ENCODE peak calls at places on chromosomes 13 and 19, in five cellular contexts. H is fibroblast of mammary gland; N is CD8-positive, alpha-beta T cell; Y is right cardiac atrium; D is astrocyte. U is an unnamed sample.

GRCh38 chr13:45295536-45295935 is 45.4 kb downstream of the TPT1 start:
- DNase-seq in H (peak), N (no peak), Y (no peak), D (no peak), U (no peak)

GRCh38 chr13:90055121-90055520 is 1292.4 kb upstream of the MIR17HG start:
- DNase-seq in H (peak), N (no peak), Y (no peak), D (peak), U (no peak)

GRCh38 chr13:73076013-73076412 is 17.2 kb downstream of the KLF5 start:
- DNase-seq in H (no peak), N (no peak), Y (no peak), D (no peak), U (no peak)

GRCh38 chr19:33595783-33596182 is 26.0 kb upstream of the CHST8 start:
- DNase-seq in H (no peak), N (no peak), Y (no peak), D (no peak), U (no peak)

GRCh38 chr13:99977334-99977911 is 4.2 kb upstream of the ZIC2 start:
- DNase-seq in H (no peak), N (no peak), Y (no peak), D (no peak), U (no peak)

GRCh38 chr19:56222901-56223300 is 20.8 kb downstream of the ZSCAN5C start:
- DNase-seq in H (no peak), N (no peak), Y (no peak), D (no peak), U (no peak)

GRCh38 chr13:76014618-76015315 is 378.6 kb downstream of the LMO7 start:
- DNase-seq in H (peak), N (no peak), Y (no peak), D (peak), U (peak)

GRCh38 chr13:111328803-111329410 is 8.5 kb downstream of the TEX29 start:
- DNase-seq in H (no peak), N (no peak), Y (peak), D (no peak), U (no peak)

GRCh38 chr19:16033721-16034120 is 42.6 kb upstream of the TPM4 start:
- DNase-seq in H (no peak), N (no peak), Y (no peak), D (no peak), U (no peak)

GRCh38 chr13:113151745-113152707 is 6.4 kb upstream of the PROZ start:
- DNase-seq in H (peak), N (no peak), Y (peak), D (peak), U (peak)

GRCh38 chr19:373391-374182 is 29.0 kb upstream of the MIER2 start:
- DNase-seq in H (no peak), N (no peak), Y (no peak), D (no peak), U (no peak)

GRCh38 chr13:43368003-43368402 is 344.6 kb downstream of the DNAJC15 start:
- DNase-seq in H (peak), N (no peak), Y (no peak), D (no peak), U (peak)

GRCh38 chr13:20998649-20999415 is 62.6 kb downstream of the LATS2 start:
- DNase-seq in H (no peak), N (no peak), Y (peak), D (no peak), U (no peak)

GRCh38 chr13:43785166-43785680 is 1.5 kb downstream of the ENOX1 start:
- DNase-seq in H (no peak), N (no peak), Y (no peak), D (no peak), U (no peak)

GRCh38 chr13:46679369-46680180 is 117.4 kb downstream of the ESD start:
- DNase-seq in H (peak), N (peak), Y (no peak), D (no peak), U (peak)

GRCh38 chr13:107209811-107210210 is 641.9 kb upstream of the ARGLU1 start:
- DNase-seq in H (peak), N (no peak), Y (no peak), D (peak), U (peak)

GRCh38 chr19:12484011-12484370 is 625 bp downstream of the ZNF709 start:
- DNase-seq in H (no peak), N (no peak), Y (no peak), D (no peak), U (no peak)

GRCh38 chr19:342801-343421 is 1.7 kb downstream of the MIER2 start:
- DNase-seq in H (peak), N (no peak), Y (peak), D (peak), U (peak)

GRCh38 chr13:37392389-37392788 is 206.2 kb downstream of the POSTN start:
- DNase-seq in H (no peak), N (no peak), Y (no peak), D (no peak), U (no peak)

GRCh38 chr13:41833851-41834250 is 127.1 kb downstream of the VWA8 start:
- DNase-seq in H (peak), N (no peak), Y (no peak), D (no peak), U (no peak)

GRCh38 chr13:108572782-108573211 is 56.6 kb upstream of the MYO16 start:
- DNase-seq in H (peak), N (no peak), Y (no peak), D (no peak), U (no peak)

GRCh38 chr13:58999851-59000250 is 1163.9 kb downstream of the DIAPH3 start:
- DNase-seq in H (no peak), N (no peak), Y (no peak), D (peak), U (no peak)

GRCh38 chr19:52992109-52993004 is 21.4 kb upstream of the ERVV-1 start:
- DNase-seq in H (no peak), N (no peak), Y (peak), D (no peak), U (no peak)

GRCh38 chr13:90233933-90234672 is 1113.4 kb upstream of the MIR17HG start:
- DNase-seq in H (peak), N (no peak), Y (no peak), D (no peak), U (peak)

GRCh38 chr13:20006206-20006605 is 47.7 kb downstream of the ZMYM2 start:
- DNase-seq in H (peak), N (no peak), Y (no peak), D (peak), U (no peak)

GRCh38 chr19:35846038-35846668 is 6.2 kb downstream of the NPHS1 start:
- DNase-seq in H (no peak), N (no peak), Y (peak), D (no peak), U (no peak)

GRCh38 chr13:40377783-40378182 is 288.7 kb downstream of the FOXO1 start:
- DNase-seq in H (peak), N (no peak), Y (no peak), D (peak), U (peak)

GRCh38 chr19:47473336-47473735 is 1.6 kb upstream of the SLC8A2 start:
- DNase-seq in H (no peak), N (no peak), Y (no peak), D (no peak), U (no peak)

GRCh38 chr19:47470447-47471195 is 1.1 kb downstream of the SLC8A2 start:
- DNase-seq in H (no peak), N (no peak), Y (no peak), D (no peak), U (no peak)

GRCh38 chr19:47469719-47470118 is 2.0 kb downstream of the SLC8A2 start:
- DNase-seq in H (no peak), N (no peak), Y (no peak), D (no peak), U (no peak)

GRCh38 chr19:47471381-47471732 is 336 bp downstream of the SLC8A2 start:
- DNase-seq in H (no peak), N (no peak), Y (no peak), D (no peak), U (no peak)

GRCh38 chr19:47471733-47472457 is at the start of gene SLC8A2:
- DNase-seq in H (peak), N (peak), Y (peak), D (peak), U (peak)
- H3K4me3 ChIP-seq in H (no peak), N (no peak), Y (no peak), D (no peak), U (no peak)

GRCh38 chr19:44812142-44812718 is 3.3 kb downstream of the BCAM start:
- DNase-seq in H (no peak), N (no peak), Y (no peak), D (no peak), U (no peak)

GRCh38 chr19:44813331-44814131 is 4.6 kb downstream of the BCAM start:
- DNase-seq in H (no peak), N (no peak), Y (no peak), D (no peak), U (no peak)

GRCh38 chr19:44809856-44810554 is 1.1 kb downstream of the BCAM start:
- DNase-seq in H (no peak), N (no peak), Y (no peak), D (no peak), U (no peak)

GRCh38 chr19:44808463-44809371 is at the start of gene BCAM:
- DNase-seq in H (peak), N (no peak), Y (peak), D (peak), U (peak)

GRCh38 chr19:44810555-44811447 is 1.9 kb downstream of the BCAM start:
- DNase-seq in H (no peak), N (no peak), Y (peak), D (no peak), U (no peak)
- H3K4me3 ChIP-seq in H (no peak), N (no peak), Y (peak), D (no peak), U (no peak)

DNA sequence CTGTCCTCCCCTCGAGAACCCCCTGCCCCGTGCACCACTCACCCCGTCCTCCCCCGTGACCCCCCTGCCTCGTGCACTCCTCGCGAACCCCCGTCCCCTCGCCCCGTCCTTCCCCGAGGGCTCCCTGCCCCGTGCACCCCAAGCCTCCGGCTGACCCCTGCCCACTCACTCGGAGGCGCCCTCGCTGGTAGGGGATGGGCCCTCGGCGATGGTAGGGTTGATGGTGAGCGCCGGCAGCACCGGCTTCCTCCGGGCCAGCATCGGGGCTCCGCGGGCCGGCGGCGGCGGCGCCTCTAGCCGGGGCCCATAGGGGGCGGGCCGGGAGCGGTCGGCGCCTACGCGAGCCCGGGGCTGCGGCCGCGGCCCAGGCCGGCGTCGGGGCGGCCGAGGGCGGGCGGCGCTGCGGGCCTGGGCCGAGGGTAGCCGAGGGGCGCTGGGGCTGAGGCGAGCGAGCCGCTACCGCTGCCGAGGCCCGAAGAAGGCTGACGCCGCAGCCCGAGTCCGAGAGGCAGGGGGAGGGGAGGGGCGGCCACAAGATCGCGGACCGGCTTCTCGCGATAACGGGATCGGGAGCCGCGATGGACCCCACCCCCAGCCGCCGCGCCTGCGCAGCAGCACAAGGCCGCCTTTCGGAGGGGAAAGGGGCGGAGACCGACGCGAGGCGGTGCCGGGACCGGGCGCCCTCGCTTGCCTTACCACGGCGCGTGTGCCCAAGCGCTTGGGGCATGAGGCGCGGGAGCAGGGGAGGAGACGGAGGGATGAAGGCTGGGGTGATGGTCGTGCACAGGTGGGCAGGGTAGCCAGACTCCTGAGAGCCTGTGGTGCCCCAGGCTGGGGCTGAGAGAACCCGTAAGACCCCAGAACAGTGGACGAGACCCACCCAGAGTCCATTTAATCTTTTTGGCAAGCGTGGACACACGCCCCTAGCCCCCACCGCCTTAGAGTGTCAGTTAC is at the start of gene MAP2K2:
- DNase-seq in H (peak), N (peak), Y (peak), D (peak), U (peak)
- H3K4me3 ChIP-seq in H (peak), N (peak), Y (peak), D (peak), U (peak)

GRCh38 chr19:19109601-19110000 is 28.7 kb downstream of the TMEM161A start:
- DNase-seq in H (peak), N (no peak), Y (no peak), D (no peak), U (no peak)

GRCh38 chr19:19111138-19111835 is 27.0 kb downstream of the TMEM161A start:
- DNase-seq in H (no peak), N (no peak), Y (no peak), D (no peak), U (no peak)

GRCh38 chr19:19113040-19113541 is 25.2 kb downstream of the TMEM161A start:
- DNase-seq in H (peak), N (no peak), Y (no peak), D (no peak), U (no peak)

GRCh38 chr19:19111967-19112580 is 26.2 kb downstream of the TMEM161A start:
- DNase-seq in H (no peak), N (no peak), Y (peak), D (no peak), U (no peak)

DNA sequence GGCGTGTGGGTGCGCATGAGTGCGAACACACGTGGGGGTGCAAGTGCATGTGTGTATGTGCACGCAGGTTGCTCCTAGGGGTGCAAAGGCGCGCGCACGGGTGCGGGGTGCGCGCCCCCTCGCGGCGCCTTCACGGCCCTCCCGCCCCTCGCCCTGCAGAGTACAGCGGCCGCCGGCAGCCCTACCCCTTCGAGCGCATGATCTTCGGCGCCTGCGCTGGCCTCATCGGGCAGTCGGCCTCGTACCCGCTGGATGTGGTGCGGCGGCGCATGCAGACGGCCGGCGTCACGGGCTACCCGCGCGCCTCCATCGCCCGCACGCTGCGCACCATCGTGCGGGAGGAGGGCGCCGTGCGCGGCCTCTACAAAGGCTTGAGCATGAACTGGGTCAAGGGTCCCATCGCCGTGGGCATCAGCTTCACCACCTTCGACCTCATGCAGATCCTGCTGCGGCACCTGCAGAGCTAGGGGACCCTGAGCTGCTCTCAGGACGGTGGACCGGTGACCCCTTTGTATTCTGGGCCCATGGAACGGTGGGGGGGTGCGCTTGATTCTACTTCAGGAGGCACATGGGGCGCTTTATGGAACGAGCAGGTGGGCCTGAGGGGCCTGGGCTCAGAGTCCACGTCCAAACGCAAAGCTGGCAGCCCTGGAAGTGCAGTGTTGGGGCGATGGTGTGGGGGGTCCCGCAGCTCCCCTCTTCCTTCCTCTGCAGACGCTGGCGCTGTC is 27.7 kb downstream of the TMEM161A start:
- DNase-seq in H (no peak), N (no peak), Y (peak), D (no peak), U (no peak)
- H3K4me3 ChIP-seq in H (no peak), N (no peak), Y (no peak), D (no peak), U (no peak)

DNA sequence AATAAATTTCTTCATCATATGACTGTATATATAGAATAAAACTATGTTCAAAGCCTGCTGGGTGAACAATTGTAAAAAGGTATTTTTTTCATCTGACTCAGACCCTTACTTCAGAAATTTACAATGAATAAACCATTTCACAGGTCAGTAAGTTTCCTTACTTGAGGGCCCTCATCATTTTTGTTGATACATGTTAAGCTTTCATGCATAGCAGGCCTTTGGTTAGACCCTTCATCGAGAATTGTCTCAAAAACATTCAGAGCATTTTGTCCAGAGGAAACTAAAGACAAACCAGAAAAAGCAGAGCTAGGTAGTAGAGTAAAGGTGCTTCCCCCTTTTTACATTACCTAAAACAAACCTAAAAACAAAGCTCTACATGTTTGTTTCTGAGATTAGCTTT is 46.2 kb downstream of the FNDC3A start:
- DNase-seq in H (no peak), N (no peak), Y (no peak), D (peak), U (no peak)
- H3K4me3 ChIP-seq in H (no peak), N (no peak), Y (no peak), D (no peak), U (no peak)

GRCh38 chr19:46298477-46299003 is 1.7 kb downstream of the HIF3A start:
- DNase-seq in H (no peak), N (no peak), Y (no peak), D (no peak), U (no peak)

GRCh38 chr19:46297700-46298476 is 1.0 kb downstream of the HIF3A start:
- DNase-seq in H (peak), N (no peak), Y (peak), D (no peak), U (no peak)

GRCh38 chr19:46296722-46297431 is at the start of gene HIF3A:
- DNase-seq in H (peak), N (no peak), Y (peak), D (no peak), U (no peak)

GRCh38 chr19:46299695-46300094 is 2.9 kb downstream of the HIF3A start:
- DNase-seq in H (no peak), N (no peak), Y (no peak), D (no peak), U (no peak)

GRCh38 chr19:46299004-46299509 is 2.2 kb downstream of the HIF3A start:
- DNase-seq in H (peak), N (no peak), Y (peak), D (peak), U (peak)
- H3K4me3 ChIP-seq in H (peak), N (no peak), Y (peak), D (no peak), U (no peak)

DNA sequence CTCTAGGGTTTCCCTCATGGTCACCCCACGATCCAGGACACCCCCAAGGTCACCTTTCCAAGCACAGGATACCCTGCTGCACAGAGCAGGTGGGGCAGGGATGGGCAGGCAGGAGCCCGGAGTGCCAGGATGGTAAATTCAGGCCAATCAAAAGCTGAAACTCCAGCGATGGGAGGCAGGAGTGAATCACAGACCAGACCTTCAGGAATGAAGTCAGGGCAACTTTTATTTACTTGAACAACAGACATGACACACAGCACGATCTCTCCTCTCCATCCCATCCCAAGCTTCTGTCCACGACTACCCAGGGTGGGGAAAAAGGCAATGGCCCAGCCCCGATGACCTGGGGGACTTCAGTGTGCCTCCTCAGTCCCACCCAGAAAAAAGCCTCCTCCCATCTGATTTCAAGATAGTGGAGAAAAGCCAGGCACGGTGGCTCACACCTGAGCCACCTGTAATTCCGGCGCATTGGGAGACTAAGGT is 39.1 kb downstream of the ZSWIM4 start:
- DNase-seq in H (peak), N (no peak), Y (no peak), D (no peak), U (peak)
- H3K4me3 ChIP-seq in H (no peak), N (no peak), Y (no peak), D (no peak), U (no peak)

GRCh38 chr19:6752257-6753177 is 13.0 kb downstream of the TRIP10 start:
- DNase-seq in H (no peak), N (no peak), Y (no peak), D (no peak), U (no peak)

GRCh38 chr19:6751189-6751588 is 11.7 kb downstream of the TRIP10 start:
- DNase-seq in H (no peak), N (no peak), Y (no peak), D (no peak), U (no peak)

GRCh38 chr19:6754653-6755463 is 12.4 kb downstream of the SH2D3A start:
- DNase-seq in H (no peak), N (no peak), Y (peak), D (no peak), U (no peak)

GRCh38 chr19:6754136-6754535 is 13.1 kb downstream of the SH2D3A start:
- DNase-seq in H (no peak), N (no peak), Y (peak), D (no peak), U (no peak)

GRCh38 chr19:6753178-6754031 is 13.8 kb downstream of the SH2D3A start:
- DNase-seq in H (peak), N (peak), Y (peak), D (peak), U (peak)
- H3K4me3 ChIP-seq in H (peak), N (peak), Y (peak), D (no peak), U (peak)

U was measured in AG10803.